ENCODE peak calls at places on chromosomes 7 and 10, in eight cellular contexts. R is GM23338, H is neuronal stem cell, I is uterus, W is heart right ventricle, C is adrenal gland, K is ovary, B is mesendoderm. Y is an unnamed sample.

GRCh38 chr10:43065761-43066160 is 11.1 kb upstream of the RET start:
- DNase-seq in B (no peak), K (no peak), W (no peak), I (no peak), H (no peak), R (no peak), C (no peak), Y (no peak)

GRCh38 chr10:127308031-127308430 is 111.6 kb upstream of the INSYN2A start:
- DNase-seq in R (no peak), C (no peak), W (no peak), H (no peak), I (no peak), K (no peak), B (no peak), Y (no peak)

GRCh38 chr10:26359670-26360069 is 78.5 kb upstream of the APBB1IP start:
- DNase-seq in H (no peak), K (no peak), W (no peak), R (no peak), C (no peak), I (no peak), B (no peak), Y (no peak)

GRCh38 chr7:152180587-152180986 is 155.1 kb downstream of the GALNT11 start:
- DNase-seq in K (no peak), I (peak; percentile 29), C (no peak), W (no peak), R (no peak), H (no peak), B (no peak), Y (no peak)

GRCh38 chr10:31098091-31098490 is 66.4 kb upstream of the ZNF438 start:
- DNase-seq in H (no peak), B (no peak), R (no peak), I (no peak), C (no peak), K (no peak), W (no peak), Y (no peak)

GRCh38 chr7:100022621-100023020 is 7.2 kb downstream of the ZKSCAN1 start:
- DNase-seq in H (no peak), R (no peak), W (no peak), K (no peak), C (peak; percentile 35), B (no peak), I (no peak), Y (no peak)

GRCh38 chr10:50375051-50375452 is 123.7 kb upstream of the ASAH2 start:
- DNase-seq in K (no peak), W (no peak), H (no peak), B (peak; percentile 37), R (no peak), C (no peak), I (no peak), Y (no peak)

GRCh38 chr10:102919237-102919959 is 1.3 kb downstream of the CNNM2 start:
- DNase-seq in I (peak; percentile 18), H (peak; percentile 21), B (peak; percentile 59), W (peak; percentile 17), R (peak; percentile 59), K (peak; percentile 52), C (peak; percentile 48), Y (no peak)

GRCh38 chr10:69065406-69066361 is 22.2 kb upstream of the SRGN start:
- DNase-seq in I (no peak), B (no peak), K (no peak), R (no peak), C (no peak), W (peak; percentile 41), H (no peak), Y (no peak)

GRCh38 chr7:98911936-98912335 is 33.6 kb downstream of the TRRAP start:
- DNase-seq in B (no peak), I (no peak), W (no peak), H (no peak), K (no peak), C (no peak), R (no peak), Y (no peak)

GRCh38 chr10:74750848-74751274 is 75.5 kb upstream of the KAT6B start:
- DNase-seq in W (no peak), I (no peak), K (no peak), H (no peak), B (no peak), R (no peak), C (no peak), Y (no peak)

DNA sequence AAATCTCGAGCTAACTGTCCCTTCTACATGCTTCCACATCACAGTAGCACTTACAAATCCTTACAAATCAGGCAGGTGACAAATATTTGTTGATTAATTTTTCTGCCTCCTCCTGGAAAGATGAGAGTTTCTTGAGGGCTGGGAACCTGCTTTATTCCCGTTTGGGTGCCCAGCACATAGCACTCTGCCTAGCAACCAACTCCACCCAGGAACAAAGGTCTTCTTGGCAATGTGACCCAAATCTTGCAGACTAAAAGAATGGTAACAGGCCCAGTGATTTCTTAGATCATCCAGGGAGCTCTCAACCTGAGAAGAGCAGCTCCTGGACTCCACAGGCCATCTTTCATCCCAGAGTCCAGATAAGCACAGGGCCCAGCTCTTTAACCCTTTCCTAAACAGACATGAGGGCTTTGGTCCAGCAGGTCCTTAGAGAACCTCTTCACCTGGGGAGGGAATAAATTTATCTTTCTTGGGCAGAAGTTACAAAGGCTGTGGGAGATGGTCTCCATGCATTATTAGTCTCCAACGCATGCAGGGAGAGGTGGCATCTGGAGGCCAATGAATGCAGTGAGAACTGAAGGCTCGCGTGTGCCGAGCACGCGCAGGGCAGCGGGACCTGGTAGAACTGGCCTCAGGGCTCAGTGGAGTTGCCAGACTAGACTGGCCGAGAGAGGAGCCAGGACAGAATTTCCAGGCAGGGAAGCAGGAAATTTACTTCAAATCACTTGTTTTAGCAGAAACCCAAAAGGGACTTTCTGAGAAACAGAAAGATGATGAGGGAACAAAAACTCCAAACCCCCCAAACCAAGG is 310.8 kb upstream of the IMMP2L start:
- DNase-seq in C (no peak), I (no peak), B (peak; percentile 44), K (no peak), R (peak; percentile 35), H (no peak), W (no peak), Y (no peak)
- H3K27ac ChIP-seq in C (no peak overlapping the region), I (peak overlapping the region; percentile 31), B (peak overlapping the region; percentile 5), K (peak overlapping the region; percentile 57), R (peak overlapping the region; percentile 12), H (no peak overlapping the region), W (peak overlapping the region; percentile 29), Y (no peak overlapping the region)

GRCh38 chr10:77807706-77808105 is 118.8 kb downstream of the DLG5 start:
- DNase-seq in B (no peak), W (no peak), K (no peak), R (no peak), C (no peak), H (no peak), I (no peak), Y (no peak)
- H3K36me3 ChIP-seq in B (peaks cover 35% of the 10 kb centered on the region), W (peaks cover 56% of the 10 kb centered on the region), K (no peaks in the 10 kb centered on the region), R (peaks cover 15% of the 10 kb centered on the region), C (no peaks in the 10 kb centered on the region), H (peaks cover 99% of the 10 kb centered on the region), I (no peaks in the 10 kb centered on the region), Y (no peaks in the 10 kb centered on the region)

GRCh38 chr7:127390817-127391590 is 1.5 kb downstream of the ZNF800 start:
- DNase-seq in B (no peak), H (peak; percentile 4), W (no peak), C (no peak), R (no peak), K (no peak), I (no peak), Y (no peak)
- H3K4me1 ChIP-seq in B (no peaks in the 10 kb centered on the region), H (peaks cover 3% of the 10 kb centered on the region), W (peaks cover 13% of the 10 kb centered on the region), C (peaks cover 37% of the 10 kb centered on the region), R (no peaks in the 10 kb centered on the region), K (peaks cover 4% of the 10 kb centered on the region), I (no peaks in the 10 kb centered on the region), Y (peaks cover 14% of the 10 kb centered on the region)

GRCh38 chr10:118128675-118129074 is 81.9 kb upstream of the RAB11FIP2 start:
- DNase-seq in I (no peak), H (no peak), K (no peak), B (no peak), C (no peak), R (no peak), W (no peak), Y (no peak)
- H3K27ac ChIP-seq in I (no peak overlapping the region), H (no peak overlapping the region), K (no peak overlapping the region), B (no peak overlapping the region), C (no peak overlapping the region), R (no peak overlapping the region), W (no peak overlapping the region), Y (no peak overlapping the region)

DNA sequence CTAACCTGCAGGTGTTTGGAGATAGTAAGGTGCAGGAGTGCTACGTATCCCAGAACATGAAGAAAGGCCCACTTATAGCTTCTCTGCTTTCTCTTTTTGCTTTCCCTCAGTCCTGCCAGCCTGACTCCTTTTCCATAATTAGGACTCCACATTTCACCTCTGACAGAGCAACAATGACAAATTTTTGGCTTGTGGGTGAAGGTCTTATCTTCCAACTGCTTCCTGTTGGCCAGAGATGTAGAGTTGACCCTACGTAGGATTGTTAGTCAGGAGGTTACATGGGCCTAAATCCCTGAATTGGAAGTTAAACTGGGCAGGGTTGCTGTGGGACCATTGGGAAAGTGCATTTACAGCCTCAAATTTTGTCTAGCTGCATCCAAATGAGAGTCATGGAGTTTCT is 21.3 kb downstream of the RP9 start:
- DNase-seq in W (no peak), C (no peak), B (no peak), R (no peak), K (no peak), H (no peak), I (no peak), Y (no peak)
- H3K36me3 ChIP-seq in W (no peaks in the 10 kb centered on the region), C (no peaks in the 10 kb centered on the region), B (no peaks in the 10 kb centered on the region), R (no peaks in the 10 kb centered on the region), K (no peaks in the 10 kb centered on the region), H (peaks cover under 1% of the 10 kb centered on the region), I (no peaks in the 10 kb centered on the region), Y (no peaks in the 10 kb centered on the region)

DNA sequence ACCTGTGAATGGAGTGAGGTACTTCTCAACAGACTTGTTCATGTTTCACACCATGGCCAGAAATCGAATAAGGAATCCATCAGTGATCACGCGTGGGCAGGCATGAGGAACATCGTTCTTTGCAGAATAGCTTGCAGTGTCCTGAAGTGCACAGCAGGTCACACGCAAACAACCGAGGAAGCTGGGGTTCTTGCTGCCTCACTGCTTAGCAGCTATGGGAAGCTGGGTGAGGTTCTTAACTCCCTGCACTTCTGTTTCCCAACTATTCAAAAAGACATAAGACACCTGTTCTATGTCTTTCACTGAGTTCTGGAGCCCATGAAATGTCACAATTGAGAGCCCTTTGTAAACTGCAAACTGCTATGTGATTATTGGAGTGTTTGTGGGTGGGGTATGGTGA is 253.4 kb downstream of the KIAA1217 start:
- DNase-seq in W (no peak), K (no peak), I (no peak), C (no peak), B (no peak), R (no peak), H (no peak), Y (no peak)
- H3K4me1 ChIP-seq in W (peaks cover 43% of the 10 kb centered on the region), K (peaks cover 6% of the 10 kb centered on the region), I (peaks cover 4% of the 10 kb centered on the region), C (peaks cover 47% of the 10 kb centered on the region), B (peaks cover 3% of the 10 kb centered on the region), R (peaks cover 5% of the 10 kb centered on the region), H (no peaks in the 10 kb centered on the region), Y (no peaks in the 10 kb centered on the region)